ENCODE peak calls at places on chromosome 20, in four cellular contexts. One of them, this sample, is unnamed.

GRCh38 chr20:36712775-36713174 is 33.1 kb downstream of the NDRG3 start:
- DNase-seq in occipital lobe: no peak
- DNase-seq in HEK293T: no peak
- DNase-seq in A172: no peak
- DNase-seq in this sample: no peak

GRCh38 chr20:24211972-24212371 is 223.4 kb upstream of the GGTLC1 start:
- DNase-seq in occipital lobe: no peak
- DNase-seq in HEK293T: no peak
- DNase-seq in A172: no peak
- DNase-seq in this sample: no peak

GRCh38 chr20:8764289-8764962 is 304.5 kb upstream of the PLCB4 start:
- DNase-seq in occipital lobe: no peak
- DNase-seq in HEK293T: no peak
- DNase-seq in A172: peak
- DNase-seq in this sample: peak

GRCh38 chr20:58650181-58650775 is 805 bp upstream of the STX16 start:
- DNase-seq in occipital lobe: no peak
- DNase-seq in HEK293T: no peak
- DNase-seq in A172: no peak
- DNase-seq in this sample: no peak

GRCh38 chr20:41135187-41135887 is 2.0 kb upstream of the PLCG1 start:
- DNase-seq in occipital lobe: no peak
- DNase-seq in HEK293T: peak
- DNase-seq in A172: peak
- DNase-seq in this sample: peak

GRCh38 chr20:11797161-11797560 is 120.5 kb upstream of the BTBD3 start:
- DNase-seq in occipital lobe: no peak
- DNase-seq in HEK293T: no peak
- DNase-seq in A172: peak
- DNase-seq in this sample: no peak

GRCh38 chr20:57220187-57221165 is 46.0 kb downstream of the BMP7 start:
- DNase-seq in occipital lobe: no peak
- DNase-seq in HEK293T: no peak
- DNase-seq in A172: no peak
- DNase-seq in this sample: no peak

GRCh38 chr20:38229376-38230252 is 30.9 kb downstream of the KIAA1755 start:
- DNase-seq in occipital lobe: no peak
- DNase-seq in HEK293T: no peak
- DNase-seq in A172: no peak
- DNase-seq in this sample: no peak

GRCh38 chr20:35108921-35109320 is 16.3 kb upstream of the TRPC4AP start:
- DNase-seq in occipital lobe: no peak
- DNase-seq in HEK293T: no peak
- DNase-seq in A172: no peak
- DNase-seq in this sample: no peak

GRCh38 chr20:62734336-62734735 is 25.7 kb downstream of the NTSR1 start:
- DNase-seq in occipital lobe: no peak
- DNase-seq in HEK293T: no peak
- DNase-seq in A172: no peak
- DNase-seq in this sample: no peak

GRCh38 chr20:1122388-1123315 is 4.2 kb downstream of the PSMF1 start:
- DNase-seq in occipital lobe: no peak
- DNase-seq in HEK293T: no peak
- DNase-seq in A172: peak
- DNase-seq in this sample: peak

GRCh38 chr20:36466089-36466488 is 75.2 kb upstream of the MYL9 start:
- DNase-seq in occipital lobe: no peak
- DNase-seq in HEK293T: no peak
- DNase-seq in A172: no peak
- DNase-seq in this sample: no peak

GRCh38 chr20:38237381-38237780 is 23.2 kb downstream of the KIAA1755 start:
- DNase-seq in occipital lobe: no peak
- DNase-seq in HEK293T: no peak
- DNase-seq in A172: no peak
- DNase-seq in this sample: no peak

GRCh38 chr20:9081423-9081966 is 12.6 kb downstream of the PLCB4 start:
- DNase-seq in occipital lobe: no peak
- DNase-seq in HEK293T: no peak
- DNase-seq in A172: no peak
- DNase-seq in this sample: no peak

GRCh38 chr20:49104365-49104648 is 58.2 kb downstream of the CSE1L start:
- DNase-seq in occipital lobe: no peak
- DNase-seq in HEK293T: no peak
- DNase-seq in A172: no peak
- DNase-seq in this sample: no peak

GRCh38 chr20:57594092-57594911 is 25.9 kb downstream of the ZBP1 start:
- DNase-seq in occipital lobe: no peak
- DNase-seq in HEK293T: peak
- DNase-seq in A172: peak
- DNase-seq in this sample: no peak

GRCh38 chr20:24724982-24725533 is 224.0 kb upstream of the CST7 start:
- DNase-seq in occipital lobe: no peak
- DNase-seq in HEK293T: no peak
- DNase-seq in A172: no peak
- DNase-seq in this sample: no peak

GRCh38 chr20:31926493-31926892 is 25.4 kb downstream of the PDRG1 start:
- DNase-seq in occipital lobe: no peak
- DNase-seq in HEK293T: no peak
- DNase-seq in A172: no peak
- DNase-seq in this sample: no peak

GRCh38 chr20:32485770-32486248 is 99.3 kb downstream of the NOL4L start:
- DNase-seq in occipital lobe: no peak
- DNase-seq in HEK293T: no peak
- DNase-seq in A172: no peak
- DNase-seq in this sample: no peak

GRCh38 chr20:57705103-57705899 is 4.5 kb downstream of the PMEPA1 start:
- DNase-seq in occipital lobe: no peak
- DNase-seq in HEK293T: no peak
- DNase-seq in A172: no peak
- DNase-seq in this sample: no peak

GRCh38 chr20:33909331-33909921 is 84.3 kb upstream of the RALY start:
- DNase-seq in occipital lobe: no peak
- DNase-seq in HEK293T: no peak
- DNase-seq in A172: peak
- DNase-seq in this sample: no peak

GRCh38 chr20:64225166-64225595 is 30.4 kb upstream of the PCMTD2 start:
- DNase-seq in occipital lobe: no peak
- DNase-seq in HEK293T: no peak
- DNase-seq in A172: no peak
- DNase-seq in this sample: no peak